ENCODE peak calls at places on chromosomes 4 and X, in four cellular contexts. Z is K562, R is A549, P is ovary. C is an unnamed sample.
A peak's percentile ranks its signal among the peaks of the same experiment; 100 is the strongest.

GRCh38 chrX:17922303-17922702 is 61.2 kb upstream of the RAI2 start:
- DNase-seq in R (no peak), P (no peak), Z (peak; percentile 6), C (no peak)

GRCh38 chr4:120517966-120518365 is 404.6 kb downstream of the PRDM5 start:
- DNase-seq in P (peak; percentile 77), R (peak; percentile 7), Z (peak; percentile 7), C (peak; percentile 43)

GRCh38 chrX:43121637-43122036 is 343.7 kb upstream of the PPP1R2C start:
- DNase-seq in P (no peak), Z (no peak), R (no peak), C (no peak)

GRCh38 chr4:55635760-55636621 is at the start of gene NMU:
- DNase-seq in Z (peak; percentile 68), R (no peak), P (no peak), C (no peak)

GRCh38 chr4:132332932-132333722 is 816.0 kb upstream of the PCDH10 start:
- DNase-seq in R (peak; percentile 0), P (no peak), Z (peak; percentile 8), C (no peak)

GRCh38 chr4:151541438-151542071 is 132.6 kb downstream of the FHIP1A start:
- DNase-seq in R (no peak), Z (no peak), P (no peak), C (no peak)

GRCh38 chr4:6172093-6172926 is 28.0 kb downstream of the JAKMIP1 start:
- DNase-seq in P (no peak), Z (no peak), R (no peak), C (no peak)

GRCh38 chrX:84724576-84724975 is 222.3 kb upstream of the HDX start:
- DNase-seq in Z (no peak), R (no peak), P (no peak), C (no peak)

GRCh38 chr4:244471-244870 is 60.8 kb downstream of the ZNF732 start:
- DNase-seq in Z (peak; percentile 36), R (no peak), P (peak; percentile 32), C (no peak)

GRCh38 chr4:148054275-148054674 is 322.4 kb downstream of the ARHGAP10 start:
- DNase-seq in Z (no peak), P (no peak), R (no peak), C (no peak)

GRCh38 chr4:10180927-10181744 is 64.5 kb upstream of the WDR1 start:
- DNase-seq in P (no peak), R (no peak), Z (peak; percentile 90), C (no peak)

GRCh38 chrX:10922158-10922557 is 189.0 kb upstream of the HCCS start:
- DNase-seq in Z (no peak), R (no peak), P (no peak), C (no peak)

GRCh38 chr4:182862921-182863320 is 54.3 kb downstream of the DCTD start:
- DNase-seq in P (no peak), R (no peak), Z (no peak), C (no peak)

GRCh38 chr4:23368081-23368697 is 521.7 kb downstream of the PPARGC1A start:
- DNase-seq in Z (peak; percentile 26), R (no peak), P (no peak), C (no peak)

GRCh38 chr4:147727476-147728028 is 4.3 kb upstream of the ARHGAP10 start:
- DNase-seq in R (no peak), Z (no peak), P (no peak), C (no peak)

GRCh38 chr4:27210874-27211428 is 350.3 kb downstream of the STIM2 start:
- DNase-seq in R (no peak), P (no peak), Z (no peak), C (no peak)
- TF ChIP-seq EP300 in R (no peak), P (no peak), Z (no peak), C (no peak)

GRCh38 chr4:101706535-101707057 is 83.9 kb upstream of the BANK1 start:
- DNase-seq in Z (no peak), P (no peak), R (no peak), C (no peak)
- TF ChIP-seq EP300 in Z (no peak), P (no peak), R (no peak), C (no peak)

GRCh38 chr4:98995183-98996055 is at the start of gene METAP1:
- DNase-seq in P (peak; percentile 94), Z (peak; percentile 91), R (peak; percentile 82), C (peak; percentile 83)
- TF ChIP-seq EP300 in P (no peak), Z (peak; percentile 51), R (no peak), C (no peak)

GRCh38 chrX:49976682-49977197 is 54.3 kb downstream of the CLCN5 start:
- DNase-seq in Z (no peak), P (no peak), R (no peak), C (no peak)

GRCh38 chrX:49977319-49978090 is 55.1 kb downstream of the CLCN5 start:
- DNase-seq in R (no peak), Z (no peak), P (no peak), C (no peak)

GRCh38 chrX:49970699-49971098 is 48.3 kb downstream of the CLCN5 start:
- DNase-seq in R (no peak), P (no peak), Z (no peak), C (no peak)

GRCh38 chrX:49978191-49978590 is 55.8 kb downstream of the CLCN5 start:
- DNase-seq in Z (no peak), P (no peak), R (no peak), C (no peak)

GRCh38 chrX:49972313-49972712 is 49.9 kb downstream of the CLCN5 start:
- DNase-seq in Z (no peak), R (no peak), P (no peak), C (no peak)
- TF ChIP-seq EP300 in Z (no peak), R (no peak), P (no peak), C (no peak)

GRCh38 chr4:139266583-139267257 is 13.3 kb downstream of the MGARP start:
- DNase-seq in Z (peak; percentile 64), R (peak; percentile 64), P (peak; percentile 58), C (peak; percentile 44)
- TF ChIP-seq EP300 in Z (peak; percentile 74), R (no peak), P (no peak), C (no peak)

GRCh38 chr4:38132140-38132673 is 172.0 kb downstream of the PTTG2 start:
- DNase-seq in Z (no peak), R (no peak), P (peak; percentile 67), C (peak; percentile 78)
- TF ChIP-seq EP300 in Z (no peak), R (no peak), P (no peak), C (peak; percentile 39)

GRCh38 chr4:8101213-8101781 is 57.3 kb downstream of the ABLIM2 start:
- DNase-seq in Z (no peak), R (no peak), P (peak; percentile 66), C (peak; percentile 83)
- TF ChIP-seq EP300 in Z (no peak), R (no peak), P (no peak), C (peak; percentile 96)

GRCh38 chr4:47615385-47615784 is 130.3 kb downstream of the ATP10D start:
- DNase-seq in R (no peak), Z (no peak), P (no peak), C (no peak)

GRCh38 chr4:47612116-47613023 is 127.3 kb downstream of the ATP10D start:
- DNase-seq in Z (no peak), R (no peak), P (no peak), C (no peak)

GRCh38 chr4:47619691-47620090 is 134.6 kb downstream of the ATP10D start:
- DNase-seq in P (no peak), Z (no peak), R (no peak), C (no peak)

GRCh38 chr4:47617607-47618006 is 132.5 kb downstream of the ATP10D start:
- DNase-seq in P (no peak), Z (no peak), R (no peak), C (no peak)
- TF ChIP-seq EP300 in P (no peak), Z (no peak), R (no peak), C (no peak)

GRCh38 chrX:55120767-55121358 is 32.0 kb downstream of the PAGE2 start:
- DNase-seq in P (no peak), Z (peak; percentile 26), R (no peak), C (no peak)

GRCh38 chrX:55119712-55120111 is 30.9 kb downstream of the PAGE2 start:
- DNase-seq in R (no peak), P (no peak), Z (no peak), C (no peak)

GRCh38 chrX:55119271-55119670 is 30.5 kb downstream of the PAGE2 start:
- DNase-seq in R (no peak), P (no peak), Z (no peak), C (no peak)

GRCh38 chrX:55118574-55118973 is 29.8 kb downstream of the PAGE2 start:
- DNase-seq in Z (no peak), R (no peak), P (no peak), C (no peak)
- TF ChIP-seq EP300 in Z (no peak), R (no peak), P (no peak), C (no peak)

DNA sequence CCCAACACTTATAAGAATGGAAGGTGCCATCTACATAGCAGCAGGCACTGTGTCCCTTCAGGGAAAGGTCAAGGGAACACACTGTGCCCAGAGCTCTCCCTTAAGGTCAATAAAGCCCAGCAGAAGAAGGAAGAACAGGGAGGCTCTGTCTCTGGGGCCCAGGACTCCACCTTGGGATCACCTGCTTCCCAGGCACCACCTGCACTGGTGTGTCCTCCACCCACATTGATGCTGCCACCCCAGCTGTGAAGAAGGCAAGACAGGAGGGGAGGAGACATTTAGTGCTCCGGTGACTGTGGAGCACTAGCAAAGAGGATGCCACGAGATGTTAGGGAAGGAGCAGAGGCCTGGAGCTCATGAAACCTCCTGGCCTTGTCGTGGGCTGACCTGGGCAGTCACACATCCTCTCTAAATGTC is 53.4 kb downstream of the FHDC1 start:
- DNase-seq in R (no peak), P (no peak), Z (no peak), C (no peak)
- TF ChIP-seq EP300 in R (no peak), P (no peak), Z (no peak), C (no peak)